ENCODE peak calls at places on chromosome 13, in seven cellular contexts. One of them, this sample, is unnamed.

GRCh38 chr13:87498681-87499080 is 172.5 kb upstream of the SLITRK5 start:
- DNase-seq in left lung: no peak
- DNase-seq in pancreas: no peak
- DNase-seq in heart right ventricle: no peak
- DNase-seq in ascending aorta: no peak
- DNase-seq in IMR-90: peak
- DNase-seq in tibial nerve: no peak
- DNase-seq in this sample: no peak

GRCh38 chr13:64591981-64592380 is 2638.2 kb downstream of the PCDH9 start:
- DNase-seq in heart right ventricle: no peak
- DNase-seq in left lung: no peak
- DNase-seq in IMR-90: peak
- DNase-seq in pancreas: no peak
- DNase-seq in ascending aorta: no peak
- DNase-seq in tibial nerve: no peak
- DNase-seq in this sample: no peak

GRCh38 chr13:46392967-46393366 is 5.9 kb upstream of the RUBCNL start:
- DNase-seq in heart right ventricle: no peak
- DNase-seq in IMR-90: no peak
- DNase-seq in left lung: no peak
- DNase-seq in tibial nerve: no peak
- DNase-seq in pancreas: no peak
- DNase-seq in ascending aorta: no peak
- DNase-seq in this sample: no peak

GRCh38 chr13:93243375-93244063 is 16.9 kb downstream of the GPC6 start:
- DNase-seq in heart right ventricle: no peak
- DNase-seq in IMR-90: no peak
- DNase-seq in left lung: no peak
- DNase-seq in pancreas: no peak
- DNase-seq in tibial nerve: no peak
- DNase-seq in ascending aorta: no peak
- DNase-seq in this sample: no peak

GRCh38 chr13:43787998-43788397 is 1.2 kb upstream of the ENOX1 start:
- DNase-seq in IMR-90: peak
- DNase-seq in ascending aorta: no peak
- DNase-seq in tibial nerve: no peak
- DNase-seq in left lung: no peak
- DNase-seq in heart right ventricle: no peak
- DNase-seq in pancreas: no peak
- DNase-seq in this sample: no peak

GRCh38 chr13:40351537-40352384 is 314.7 kb downstream of the FOXO1 start:
- DNase-seq in left lung: no peak
- DNase-seq in pancreas: no peak
- DNase-seq in tibial nerve: no peak
- DNase-seq in heart right ventricle: no peak
- DNase-seq in ascending aorta: no peak
- DNase-seq in IMR-90: no peak
- DNase-seq in this sample: no peak

GRCh38 chr13:111422352-111422751 is 101.9 kb downstream of the TEX29 start:
- DNase-seq in heart right ventricle: no peak
- DNase-seq in left lung: no peak
- DNase-seq in ascending aorta: no peak
- DNase-seq in tibial nerve: no peak
- DNase-seq in pancreas: no peak
- DNase-seq in IMR-90: no peak
- DNase-seq in this sample: no peak

GRCh38 chr13:104984296-104984818 is 1551.1 kb downstream of the EFNB2 start:
- DNase-seq in ascending aorta: no peak
- DNase-seq in heart right ventricle: peak
- DNase-seq in left lung: no peak
- DNase-seq in tibial nerve: peak
- DNase-seq in pancreas: no peak
- DNase-seq in IMR-90: peak
- DNase-seq in this sample: no peak

GRCh38 chr13:110363009-110363408 is 55.9 kb downstream of the COL4A2 start:
- DNase-seq in heart right ventricle: no peak
- DNase-seq in left lung: no peak
- DNase-seq in tibial nerve: no peak
- DNase-seq in ascending aorta: no peak
- DNase-seq in pancreas: no peak
- DNase-seq in IMR-90: no peak
- DNase-seq in this sample: no peak

GRCh38 chr13:47503468-47503867 is 497.6 kb downstream of the SUCLA2 start:
- DNase-seq in IMR-90: no peak
- DNase-seq in left lung: no peak
- DNase-seq in pancreas: no peak
- DNase-seq in tibial nerve: no peak
- DNase-seq in heart right ventricle: no peak
- DNase-seq in ascending aorta: no peak
- DNase-seq in this sample: no peak

GRCh38 chr13:85436029-85436428 is 363.2 kb downstream of the SLITRK6 start:
- DNase-seq in ascending aorta: no peak
- DNase-seq in pancreas: no peak
- DNase-seq in tibial nerve: no peak
- DNase-seq in left lung: no peak
- DNase-seq in heart right ventricle: no peak
- DNase-seq in IMR-90: no peak
- DNase-seq in this sample: no peak

GRCh38 chr13:108357228-108357627 is 87.7 kb downstream of the TNFSF13B start:
- DNase-seq in IMR-90: no peak
- DNase-seq in left lung: no peak
- DNase-seq in ascending aorta: no peak
- DNase-seq in tibial nerve: no peak
- DNase-seq in pancreas: no peak
- DNase-seq in heart right ventricle: no peak
- DNase-seq in this sample: no peak

GRCh38 chr13:109945206-109945960 is 159.0 kb upstream of the IRS2 start:
- DNase-seq in pancreas: no peak
- DNase-seq in tibial nerve: no peak
- DNase-seq in heart right ventricle: no peak
- DNase-seq in IMR-90: peak
- DNase-seq in ascending aorta: no peak
- DNase-seq in left lung: no peak
- DNase-seq in this sample: no peak

GRCh38 chr13:74557870-74558269 is 423.7 kb upstream of the KLF12 start:
- DNase-seq in ascending aorta: no peak
- DNase-seq in IMR-90: no peak
- DNase-seq in heart right ventricle: no peak
- DNase-seq in pancreas: no peak
- DNase-seq in left lung: no peak
- DNase-seq in tibial nerve: no peak
- DNase-seq in this sample: no peak

GRCh38 chr13:77521194-77521593 is 14.3 kb upstream of the SCEL start:
- DNase-seq in pancreas: no peak
- DNase-seq in tibial nerve: no peak
- DNase-seq in IMR-90: no peak
- DNase-seq in ascending aorta: no peak
- DNase-seq in left lung: no peak
- DNase-seq in heart right ventricle: no peak
- DNase-seq in this sample: no peak

GRCh38 chr13:71912524-71912923 is 45.5 kb upstream of the DACH1 start:
- DNase-seq in heart right ventricle: no peak
- DNase-seq in left lung: no peak
- DNase-seq in pancreas: no peak
- DNase-seq in IMR-90: peak
- DNase-seq in tibial nerve: no peak
- DNase-seq in ascending aorta: no peak
- DNase-seq in this sample: no peak

GRCh38 chr13:31930490-31930889 is 101.1 kb upstream of the FRY start:
- DNase-seq in heart right ventricle: no peak
- DNase-seq in ascending aorta: no peak
- DNase-seq in pancreas: no peak
- DNase-seq in left lung: no peak
- DNase-seq in IMR-90: no peak
- DNase-seq in tibial nerve: no peak
- DNase-seq in this sample: no peak

GRCh38 chr13:104008571-104009435 is 942.6 kb upstream of the SLC10A2 start:
- DNase-seq in pancreas: no peak
- DNase-seq in heart right ventricle: no peak
- DNase-seq in ascending aorta: no peak
- DNase-seq in IMR-90: peak
- DNase-seq in tibial nerve: no peak
- DNase-seq in left lung: no peak
- DNase-seq in this sample: no peak

GRCh38 chr13:97387487-97388353 is 46.2 kb upstream of the RAP2A start:
- DNase-seq in pancreas: no peak
- DNase-seq in left lung: no peak
- DNase-seq in heart right ventricle: no peak
- DNase-seq in ascending aorta: no peak
- DNase-seq in tibial nerve: no peak
- DNase-seq in IMR-90: no peak
- DNase-seq in this sample: no peak

GRCh38 chr13:76813874-76814273 is 72.3 kb downstream of the KCTD12 start:
- DNase-seq in pancreas: no peak
- DNase-seq in heart right ventricle: no peak
- DNase-seq in IMR-90: no peak
- DNase-seq in left lung: no peak
- DNase-seq in tibial nerve: no peak
- DNase-seq in ascending aorta: no peak
- DNase-seq in this sample: no peak

GRCh38 chr13:108195146-108195545 is 20.2 kb downstream of the LIG4 start:
- DNase-seq in left lung: no peak
- DNase-seq in IMR-90: peak
- DNase-seq in ascending aorta: no peak
- DNase-seq in heart right ventricle: no peak
- DNase-seq in tibial nerve: no peak
- DNase-seq in pancreas: no peak
- DNase-seq in this sample: no peak

DNA sequence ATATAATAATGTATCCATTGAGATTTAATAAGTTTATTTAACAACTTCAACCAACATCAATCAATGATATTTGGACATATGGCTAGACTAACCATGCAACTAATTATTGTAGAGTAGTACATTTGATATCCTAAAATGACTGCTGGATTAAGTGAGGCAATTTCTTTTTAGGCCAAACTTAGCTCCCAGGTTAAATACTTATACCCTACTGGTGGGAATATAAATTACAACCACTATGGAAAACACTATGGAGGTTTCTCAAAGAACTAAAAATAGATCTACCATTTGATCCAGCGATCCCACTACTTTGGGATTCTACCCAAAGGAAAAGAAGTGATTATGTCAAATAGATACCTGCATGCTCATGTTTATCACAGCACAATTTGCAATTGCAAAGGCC is 345.8 kb downstream of the RBM26 start:
- DNase-seq in left lung: no peak
- DNase-seq in pancreas: no peak
- DNase-seq in heart right ventricle: no peak
- DNase-seq in IMR-90: no peak
- DNase-seq in tibial nerve: no peak
- DNase-seq in ascending aorta: no peak
- DNase-seq in this sample: no peak
- TF ChIP-seq CTCF in left lung: no peak
- TF ChIP-seq CTCF in pancreas: no peak
- TF ChIP-seq CTCF in heart right ventricle: no peak
- TF ChIP-seq CTCF in IMR-90: no peak
- TF ChIP-seq CTCF in tibial nerve: no peak
- TF ChIP-seq CTCF in ascending aorta: no peak
- TF ChIP-seq CTCF in this sample: no peak

GRCh38 chr13:30892966-30893365 is 13.1 kb upstream of the MEDAG start:
- DNase-seq in pancreas: no peak
- DNase-seq in tibial nerve: no peak
- DNase-seq in IMR-90: peak
- DNase-seq in ascending aorta: no peak
- DNase-seq in left lung: no peak
- DNase-seq in heart right ventricle: no peak
- DNase-seq in this sample: no peak
- TF ChIP-seq CTCF in pancreas: no peak
- TF ChIP-seq CTCF in tibial nerve: no peak
- TF ChIP-seq CTCF in IMR-90: peak
- TF ChIP-seq CTCF in ascending aorta: peak
- TF ChIP-seq CTCF in left lung: no peak
- TF ChIP-seq CTCF in heart right ventricle: no peak
- TF ChIP-seq CTCF in this sample: peak

GRCh38 chr13:73340069-73340468 is 281.3 kb downstream of the KLF5 start:
- DNase-seq in tibial nerve: no peak
- DNase-seq in IMR-90: no peak
- DNase-seq in pancreas: no peak
- DNase-seq in ascending aorta: no peak
- DNase-seq in left lung: no peak
- DNase-seq in heart right ventricle: no peak
- DNase-seq in this sample: no peak

GRCh38 chr13:73337511-73337910 is 278.7 kb downstream of the KLF5 start:
- DNase-seq in pancreas: no peak
- DNase-seq in left lung: no peak
- DNase-seq in IMR-90: no peak
- DNase-seq in ascending aorta: no peak
- DNase-seq in tibial nerve: no peak
- DNase-seq in heart right ventricle: no peak
- DNase-seq in this sample: no peak

GRCh38 chr13:73338389-73338788 is 279.6 kb downstream of the KLF5 start:
- DNase-seq in tibial nerve: no peak
- DNase-seq in pancreas: peak
- DNase-seq in left lung: no peak
- DNase-seq in heart right ventricle: no peak
- DNase-seq in ascending aorta: no peak
- DNase-seq in IMR-90: no peak
- DNase-seq in this sample: no peak

GRCh38 chr13:73339086-73339485 is 280.3 kb downstream of the KLF5 start:
- DNase-seq in left lung: no peak
- DNase-seq in ascending aorta: no peak
- DNase-seq in tibial nerve: no peak
- DNase-seq in pancreas: no peak
- DNase-seq in IMR-90: no peak
- DNase-seq in heart right ventricle: no peak
- DNase-seq in this sample: no peak

DNA sequence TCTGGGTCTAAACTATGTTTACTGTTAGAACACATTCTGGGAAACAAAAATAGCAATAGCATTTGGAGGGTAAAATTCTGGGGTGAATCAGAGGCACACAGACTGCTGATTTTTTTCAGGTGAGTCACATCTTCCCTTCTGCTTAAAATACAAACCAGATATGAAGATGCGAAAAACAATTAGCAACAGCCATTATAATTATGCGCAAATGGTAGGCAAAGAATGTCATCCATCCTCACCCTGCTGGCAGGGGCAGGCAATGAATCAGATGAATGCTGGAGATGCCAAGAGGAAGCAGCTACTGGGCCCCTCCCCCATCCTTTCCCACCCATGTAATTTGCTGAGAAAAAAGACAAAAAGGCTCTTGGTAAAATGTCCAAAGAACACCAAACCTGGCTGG is 282.9 kb downstream of the KLF5 start:
- DNase-seq in IMR-90: peak
- DNase-seq in heart right ventricle: no peak
- DNase-seq in left lung: no peak
- DNase-seq in ascending aorta: no peak
- DNase-seq in pancreas: no peak
- DNase-seq in tibial nerve: no peak
- DNase-seq in this sample: no peak
- TF ChIP-seq CTCF in IMR-90: no peak
- TF ChIP-seq CTCF in heart right ventricle: no peak
- TF ChIP-seq CTCF in left lung: no peak
- TF ChIP-seq CTCF in ascending aorta: no peak
- TF ChIP-seq CTCF in pancreas: no peak
- TF ChIP-seq CTCF in tibial nerve: no peak
- TF ChIP-seq CTCF in this sample: no peak

DNA sequence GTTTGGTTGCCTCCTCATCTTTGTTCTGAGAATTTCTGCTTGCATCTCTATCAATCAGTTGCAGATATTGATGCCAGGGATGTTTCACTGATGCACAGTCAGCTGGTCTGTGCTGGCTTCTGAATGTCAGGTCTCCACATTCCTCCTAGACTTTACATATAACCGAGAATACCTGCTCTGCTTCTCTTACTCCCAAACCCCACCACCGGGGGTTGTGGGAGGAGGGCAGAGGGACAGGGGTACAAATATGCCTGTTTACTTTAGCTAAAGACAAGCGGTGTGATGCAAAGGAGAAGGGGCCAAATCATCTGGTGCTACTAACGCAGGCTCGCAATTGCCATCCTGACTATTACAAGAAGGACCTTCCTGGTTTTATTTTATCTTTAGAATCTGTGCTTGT is 17.4 kb upstream of the KLHL1 start:
- DNase-seq in heart right ventricle: no peak
- DNase-seq in pancreas: no peak
- DNase-seq in IMR-90: no peak
- DNase-seq in ascending aorta: no peak
- DNase-seq in tibial nerve: no peak
- DNase-seq in left lung: no peak
- DNase-seq in this sample: no peak
- TF ChIP-seq CTCF in heart right ventricle: no peak
- TF ChIP-seq CTCF in pancreas: no peak
- TF ChIP-seq CTCF in IMR-90: no peak
- TF ChIP-seq CTCF in ascending aorta: no peak
- TF ChIP-seq CTCF in tibial nerve: no peak
- TF ChIP-seq CTCF in left lung: no peak
- TF ChIP-seq CTCF in this sample: no peak

This sample was measured in osteocyte.